ENCODE peak calls at places on chromosomes 2 and 18, in six cellular contexts. P is left cardiac atrium, I is MCF 10A, F is omental fat pad, C is AG09319, N is WTC11. T is an unnamed sample.

GRCh38 chr18:50203801-50204604 is 9.1 kb upstream of the MYO5B start:
- DNase-seq in I (peak; percentile 70), C (no peak), F (no peak), P (no peak), N (peak; percentile 74), T (peak; percentile 76)

GRCh38 chr18:2657788-2658458 is 2.4 kb downstream of the SMCHD1 start:
- DNase-seq in I (peak; percentile 35), N (no peak), C (peak; percentile 53), F (no peak), P (no peak), T (no peak)

GRCh38 chr2:96152301-96153165 is 7.3 kb upstream of the DUSP2 start:
- DNase-seq in P (no peak), F (no peak), C (no peak), N (no peak), I (no peak), T (no peak)

GRCh38 chr18:26546875-26547301 is 1.5 kb downstream of the KCTD1 start:
- DNase-seq in C (no peak), F (no peak), P (no peak), N (peak; percentile 31), I (peak; percentile 39), T (no peak)

GRCh38 chr2:197008229-197008628 is 81.7 kb upstream of the PGAP1 start:
- DNase-seq in I (peak; percentile 79), C (no peak), P (no peak), N (no peak), F (no peak), T (no peak)

GRCh38 chr2:166090346-166090745 is 37.5 kb downstream of the SCN1A start:
- DNase-seq in F (no peak), N (no peak), C (no peak), P (no peak), I (peak; percentile 51), T (no peak)

GRCh38 chr18:50836521-50836957 is 16.7 kb upstream of the MRO start:
- DNase-seq in F (no peak), P (no peak), N (no peak), C (peak; percentile 49), I (peak; percentile 78), T (no peak)

GRCh38 chr2:211729433-211729832 is 809.2 kb downstream of the ERBB4 start:
- DNase-seq in C (no peak), P (no peak), I (no peak), N (no peak), F (no peak), T (no peak)

GRCh38 chr2:74369976-74370375 is 10.1 kb downstream of the DCTN1 start:
- DNase-seq in C (no peak), I (no peak), F (no peak), N (no peak), P (no peak), T (no peak)

GRCh38 chr2:41967426-41968181 is 80.2 kb upstream of the PKDCC start:
- DNase-seq in I (no peak), N (no peak), P (peak; percentile 62), C (no peak), F (no peak), T (no peak)

GRCh38 chr2:88880441-88880953 is 189.0 kb downstream of the RPIA start:
- DNase-seq in C (peak; percentile 11), N (peak; percentile 23), F (no peak), P (no peak), I (peak; percentile 70), T (peak; percentile 58)

GRCh38 chr2:132448771-132449170 is 32.2 kb downstream of the GPR39 start:
- DNase-seq in C (no peak), F (no peak), P (no peak), N (peak; percentile 39), I (peak; percentile 55), T (peak; percentile 19)

GRCh38 chr2:234444888-234445287 is 52.0 kb downstream of the ARL4C start:
- DNase-seq in I (no peak), F (no peak), C (peak; percentile 51), P (no peak), N (no peak), T (no peak)

GRCh38 chr18:78659748-78660147 is 319.9 kb upstream of the SALL3 start:
- DNase-seq in I (no peak), F (no peak), C (no peak), P (peak; percentile 39), N (peak; percentile 55), T (peak; percentile 35)

GRCh38 chr2:20450201-20451108 is 3.6 kb downstream of the RHOB start:
- DNase-seq in N (peak; percentile 14), P (peak; percentile 77), I (no peak), C (peak; percentile 73), F (no peak), T (no peak)

GRCh38 chr18:75173758-75174157 is 35.2 kb downstream of the PTGR3 start:
- DNase-seq in C (no peak), F (no peak), N (no peak), I (no peak), P (no peak), T (no peak)

GRCh38 chr2:239721991-239722759 is 303.0 kb downstream of the NDUFA10 start:
- DNase-seq in I (no peak), N (no peak), C (no peak), P (no peak), F (no peak), T (no peak)

GRCh38 chr18:44895176-44895798 is 214.6 kb downstream of the SETBP1 start:
- DNase-seq in P (peak; percentile 31), F (no peak), I (peak; percentile 76), C (peak; percentile 8), N (no peak), T (peak; percentile 70)

GRCh38 chr2:60979231-60979630 is 38.3 kb upstream of the PEX13 start:
- DNase-seq in I (no peak), P (no peak), F (no peak), C (no peak), N (no peak), T (no peak)

GRCh38 chr2:160471950-160472349 is 21.7 kb downstream of the RBMS1 start:
- DNase-seq in P (no peak), F (no peak), C (no peak), I (no peak), N (no peak), T (no peak)

GRCh38 chr2:235493775-235494715 is at the start of gene AGAP1:
- DNase-seq in C (peak; percentile 72), P (peak; percentile 92), N (peak; percentile 87), F (peak; percentile 46), I (peak; percentile 83), T (peak; percentile 38)

GRCh38 chr2:20225294-20226151 is 593 bp upstream of the SDC1 start:
- DNase-seq in N (peak; percentile 78), C (no peak), P (no peak), F (no peak), I (peak; percentile 81), T (peak; percentile 27)

GRCh38 chr2:156458229-156458584 is 22.0 kb downstream of the GPD2 start:
- DNase-seq in C (no peak), F (no peak), P (no peak), N (no peak), I (peak; percentile 25), T (no peak)

GRCh38 chr2:159615936-159616733 is at the start of gene BAZ2B:
- DNase-seq in N (peak; percentile 50), I (peak; percentile 73), P (peak; percentile 61), F (no peak), C (peak; percentile 60), T (peak; percentile 74)

GRCh38 chr2:20465716-20466391 is 19.0 kb downstream of the RHOB start:
- DNase-seq in F (peak; percentile 13), C (no peak), I (no peak), N (no peak), P (no peak), T (peak; percentile 17)

GRCh38 chr18:58670561-58671121 is 624 bp upstream of the MALT1 start:
- DNase-seq in F (peak; percentile 27), I (peak; percentile 33), C (no peak), N (peak; percentile 29), P (no peak), T (peak; percentile 55)

GRCh38 chr2:98891591-98891990 is 44.4 kb downstream of the CRACDL start:
- DNase-seq in C (no peak), P (no peak), F (no peak), I (no peak), N (no peak), T (no peak)

GRCh38 chr2:212900715-212901114 is 250.7 kb downstream of the IKZF2 start:
- DNase-seq in C (no peak), P (no peak), I (no peak), F (no peak), N (no peak), T (no peak)

GRCh38 chr2:39094717-39095363 is 26.0 kb downstream of the SOS1 start:
- DNase-seq in F (no peak), C (peak; percentile 43), P (no peak), I (no peak), N (no peak), T (no peak)